ENCODE peak calls at places on chromosomes 1 and 21, in ten cellular contexts. Z is GM23338, A is hepatocyte, T is GM23248, C is MM.1S, H is PC-3, V is Karpas-422, P is OCI-LY7, Q is SK-N-SH, D is HCT116. M is an unnamed sample. For H3K9me2, the result is how much of the 10 kb centered on the place peaks cover.

GRCh38 chr1:212964102-212964501 is 13.8 kb downstream of the VASH2 start:
- DNase-seq in Z (no peak), A (no peak), T (no peak), C (no peak), H (no peak), V (no peak), P (no peak), Q (no peak), D (no peak), M (no peak)

GRCh38 chr1:155650231-155650757 is 38.3 kb downstream of the YY1AP1 start:
- DNase-seq in Z (no peak), A (no peak), T (no peak), C (no peak), H (no peak), V (no peak), P (no peak), Q (no peak), D (no peak), M (no peak)

GRCh38 chr1:3775498-3776230 is 3.1 kb downstream of the SMIM1 start:
- DNase-seq in Z (peak), A (peak), T (peak), C (peak), H (peak), V (peak), P (peak), Q (peak), D (peak), M (no peak)

GRCh38 chr21:36859744-36860501 is 106.5 kb downstream of the HLCS start:
- DNase-seq in Z (peak), A (peak), T (peak), C (peak), H (peak), V (peak), P (peak), Q (peak), D (no peak), M (peak)

GRCh38 chr1:177646757-177647730 is 322.8 kb downstream of the SEC16B start:
- DNase-seq in Z (peak), A (no peak), T (no peak), C (no peak), H (no peak), V (no peak), P (no peak), Q (no peak), D (no peak), M (no peak)

GRCh38 chr1:110677526-110677925 is 2.8 kb upstream of the KCNA3 start:
- DNase-seq in Z (no peak), A (no peak), T (no peak), C (no peak), H (no peak), V (no peak), P (no peak), Q (no peak), D (no peak), M (no peak)

GRCh38 chr1:205576011-205576410 is 55.8 kb downstream of the ELK4 start:
- DNase-seq in Z (no peak), A (no peak), T (no peak), C (no peak), H (no peak), V (no peak), P (no peak), Q (no peak), D (no peak), M (no peak)

GRCh38 chr21:44494418-44494817 is 39.1 kb downstream of the LRRC3 start:
- DNase-seq in Z (no peak), A (no peak), T (no peak), C (no peak), H (no peak), V (no peak), P (no peak), Q (no peak), D (no peak), M (no peak)

GRCh38 chr1:10161121-10161520 is 49.2 kb upstream of the KIF1B start:
- DNase-seq in Z (no peak), A (no peak), T (no peak), C (no peak), H (no peak), V (no peak), P (no peak), Q (no peak), D (no peak), M (no peak)

GRCh38 chr1:169509354-169509753 is 23.6 kb upstream of the SLC19A2 start:
- DNase-seq in Z (no peak), A (no peak), T (no peak), C (no peak), H (no peak), V (no peak), P (no peak), Q (no peak), D (no peak), M (no peak)

GRCh38 chr1:82139751-82140468 is 339.2 kb downstream of the ADGRL2 start:
- DNase-seq in Z (no peak), A (no peak), T (no peak), C (no peak), H (no peak), V (no peak), P (no peak), Q (no peak), D (no peak), M (no peak)

GRCh38 chr1:239247299-239247698 is 139.1 kb upstream of the CHRM3 start:
- DNase-seq in Z (no peak), A (no peak), T (no peak), C (no peak), H (peak), V (no peak), P (no peak), Q (no peak), D (no peak), M (no peak)

GRCh38 chr1:50666849-50667248 is 243.6 kb upstream of the DMRTA2 start:
- DNase-seq in Z (peak), A (no peak), T (no peak), C (no peak), H (no peak), V (no peak), P (no peak), Q (no peak), D (no peak), M (no peak)

GRCh38 chr1:16413191-16413590 is 24.0 kb downstream of the SPATA21 start:
- DNase-seq in Z (no peak), A (no peak), T (no peak), C (no peak), H (no peak), V (no peak), P (no peak), Q (no peak), D (no peak), M (no peak)

GRCh38 chr1:34868230-34869049 is 8.9 kb upstream of the SMIM12 start:
- DNase-seq in Z (no peak), A (no peak), T (no peak), C (no peak), H (no peak), V (no peak), P (no peak), Q (no peak), D (no peak), M (no peak)

GRCh38 chr1:163820190-163820589 is 498.4 kb downstream of the NUF2 start:
- DNase-seq in Z (no peak), A (no peak), T (no peak), C (no peak), H (no peak), V (no peak), P (no peak), Q (no peak), D (no peak), M (no peak)

GRCh38 chr1:54850737-54851136 is 36.3 kb downstream of the DHCR24 start:
- DNase-seq in Z (no peak), A (peak), T (peak), C (no peak), H (peak), V (no peak), P (no peak), Q (no peak), D (no peak), M (no peak)

GRCh38 chr21:28826569-28826968 is 166.1 kb downstream of the LTN1 start:
- DNase-seq in Z (no peak), A (no peak), T (no peak), C (no peak), H (no peak), V (no peak), P (no peak), Q (no peak), D (no peak), M (no peak)

GRCh38 chr1:205669341-205670142 is 10.8 kb downstream of the SLC45A3 start:
- DNase-seq in Z (no peak), A (no peak), T (peak), C (no peak), H (no peak), V (no peak), P (no peak), Q (peak), D (no peak), M (no peak)

GRCh38 chr1:62735491-62736171 is 47.4 kb upstream of the DOCK7 start:
- DNase-seq in Z (no peak), A (no peak), T (peak), C (no peak), H (peak), V (no peak), P (no peak), Q (no peak), D (no peak), M (no peak)

GRCh38 chr21:42843021-42843420 is 36.3 kb downstream of the WDR4 start:
- DNase-seq in Z (no peak), A (no peak), T (no peak), C (no peak), H (no peak), V (no peak), P (no peak), Q (no peak), D (no peak), M (no peak)

GRCh38 chr1:205294175-205294913 is 27.2 kb downstream of the NUAK2 start:
- DNase-seq in Z (peak), A (peak), T (peak), C (no peak), H (peak), V (no peak), P (no peak), Q (no peak), D (no peak), M (peak)

GRCh38 chr1:181423301-181423918 is 59.9 kb upstream of the CACNA1E start:
- DNase-seq in Z (peak), A (peak), T (peak), C (peak), H (peak), V (peak), P (peak), Q (peak), D (peak), M (peak)

GRCh38 chr1:242468749-242469148 is 55.7 kb downstream of the PLD5 start:
- DNase-seq in Z (no peak), A (peak), T (peak), C (no peak), H (peak), V (no peak), P (no peak), Q (no peak), D (no peak), M (no peak)

GRCh38 chr1:41754540-41754939 is 164.2 kb downstream of the HIVEP3 start:
- DNase-seq in Z (peak), A (no peak), T (no peak), C (no peak), H (no peak), V (peak), P (peak), Q (no peak), D (no peak), M (no peak)

GRCh38 chr1:94281361-94282142 is 44.2 kb upstream of the ARHGAP29 start:
- DNase-seq in Z (no peak), A (no peak), T (no peak), C (no peak), H (peak), V (no peak), P (no peak), Q (peak), D (peak), M (peak)

GRCh38 chr1:214989341-214989740 is 93.2 kb upstream of the KCNK2 start:
- DNase-seq in Z (no peak), A (no peak), T (peak), C (no peak), H (peak), V (no peak), P (no peak), Q (no peak), D (no peak), M (no peak)
- H3K9me2 ChIP-seq in Z (under half), A (under half), T (under half), C (under half), H (under half), V (under half), P (under half), Q (under half), D (under half), M (under half)

GRCh38 chr1:43453442-43454269 is at the start of gene HYI:
- DNase-seq in Z (peak), A (peak), T (peak), C (peak), H (peak), V (no peak), P (no peak), Q (peak), D (peak), M (peak)
- H2AFZ ChIP-seq in Z (no peak), A (peak), T (peak), C (peak), H (peak), V (no peak), P (no peak), Q (peak), D (no peak), M (peak)

GRCh38 chr1:214117780-214118179 is 130.0 kb downstream of the PROX1 start:
- DNase-seq in Z (no peak), A (no peak), T (no peak), C (no peak), H (no peak), V (no peak), P (no peak), Q (no peak), D (no peak), M (no peak)
- H3K9me2 ChIP-seq in Z (under half), A (under half), T (under half), C (under half), H (under half), V (under half), P (under half), Q (under half), D (under half), M (under half)

GRCh38 chr1:157472959-157473358 is 79.4 kb downstream of the FCRL5 start:
- DNase-seq in Z (no peak), A (no peak), T (no peak), C (no peak), H (no peak), V (no peak), P (no peak), Q (no peak), D (no peak), M (no peak)

GRCh38 chr1:157469715-157470114 is 82.6 kb downstream of the FCRL5 start:
- DNase-seq in Z (no peak), A (no peak), T (no peak), C (no peak), H (no peak), V (no peak), P (no peak), Q (no peak), D (no peak), M (no peak)

GRCh38 chr1:157472302-157472701 is 80.0 kb downstream of the FCRL5 start:
- DNase-seq in Z (no peak), A (no peak), T (no peak), C (no peak), H (no peak), V (no peak), P (peak), Q (no peak), D (no peak), M (no peak)

DNA sequence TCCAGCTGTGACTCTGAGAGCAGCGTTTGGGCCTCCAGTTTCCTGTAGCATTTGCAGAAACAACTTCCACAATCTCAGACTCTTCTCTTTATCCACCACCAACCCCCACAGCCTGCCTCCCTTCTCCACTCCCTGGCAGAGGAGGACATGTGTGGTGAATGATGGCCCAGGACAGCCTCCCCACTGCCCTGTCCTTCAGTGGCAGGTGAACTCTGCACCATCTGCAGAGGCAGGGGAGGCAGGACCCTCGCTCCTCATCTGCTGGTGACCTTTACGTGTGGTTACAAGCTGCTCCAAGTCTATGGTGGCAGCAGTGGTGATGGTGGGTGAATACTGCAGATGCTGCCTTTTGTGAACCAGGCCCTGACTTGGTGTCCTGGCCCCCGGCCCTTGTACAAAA is 82.0 kb downstream of the FCRL5 start:
- DNase-seq in Z (no peak), A (no peak), T (no peak), C (no peak), H (no peak), V (no peak), P (peak), Q (no peak), D (no peak), M (no peak)
- H2AFZ ChIP-seq in Z (peak), A (no peak), T (no peak), C (no peak), H (no peak), V (no peak), P (peak), Q (no peak), D (no peak), M (no peak)

DNA sequence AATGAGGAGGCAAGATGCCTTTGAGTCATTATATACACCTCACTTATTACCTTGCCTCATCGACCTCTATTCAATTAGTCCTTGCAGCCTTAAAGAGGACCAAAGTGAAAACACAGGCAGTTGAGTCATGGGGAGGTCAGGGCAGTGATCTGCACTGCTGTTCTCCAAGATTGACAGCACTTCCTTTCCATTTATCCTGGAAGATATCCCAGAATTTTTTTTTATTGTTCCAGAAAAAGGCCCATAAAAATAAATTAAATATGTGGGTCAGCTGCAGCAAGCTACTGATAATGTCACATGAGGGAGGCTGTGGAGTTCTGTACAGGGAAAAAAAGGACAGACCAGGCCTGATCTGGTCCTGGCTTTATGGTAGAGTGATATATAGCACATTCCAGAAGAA is 33.2 kb upstream of the CDC42BPA start:
- DNase-seq in Z (no peak), A (no peak), T (peak), C (no peak), H (peak), V (no peak), P (no peak), Q (peak), D (no peak), M (no peak)
- H3K9me2 ChIP-seq in Z (under half), A (under half), T (under half), C (under half), H (under half), V (under half), P (under half), Q (under half), D (under half), M (under half)

GRCh38 chr1:224544711-224545110 is 71.4 kb upstream of the CNIH3 start:
- DNase-seq in Z (no peak), A (no peak), T (peak), C (no peak), H (no peak), V (no peak), P (no peak), Q (peak), D (no peak), M (no peak)
- H2AFZ ChIP-seq in Z (no peak), A (no peak), T (peak), C (no peak), H (no peak), V (no peak), P (no peak), Q (no peak), D (no peak), M (no peak)

GRCh38 chr21:46092026-46092764 is 5.7 kb upstream of the COL6A2 start:
- DNase-seq in Z (no peak), A (peak), T (peak), C (no peak), H (no peak), V (no peak), P (no peak), Q (no peak), D (no peak), M (no peak)
- H3K9me2 ChIP-seq in Z (under half), A (under half), T (under half), C (under half), H (under half), V (under half), P (under half), Q (under half), D (under half), M (under half)

GRCh38 chr1:192578144-192578909 is 2.8 kb downstream of the RGS1 start:
- DNase-seq in Z (no peak), A (no peak), T (no peak), C (no peak), H (no peak), V (no peak), P (no peak), Q (no peak), D (no peak), M (no peak)

GRCh38 chr1:192581131-192581927 is 5.8 kb downstream of the RGS1 start:
- DNase-seq in Z (no peak), A (no peak), T (no peak), C (no peak), H (no peak), V (no peak), P (no peak), Q (no peak), D (no peak), M (no peak)

GRCh38 chr1:192580351-192580962 is 4.9 kb downstream of the RGS1 start:
- DNase-seq in Z (peak), A (peak), T (peak), C (peak), H (peak), V (peak), P (peak), Q (no peak), D (peak), M (no peak)

GRCh38 chr1:192577145-192578140 is 1.9 kb downstream of the RGS1 start:
- DNase-seq in Z (no peak), A (no peak), T (no peak), C (no peak), H (no peak), V (no peak), P (no peak), Q (no peak), D (no peak), M (no peak)

GRCh38 chr1:192579319-192579738 is 3.8 kb downstream of the RGS1 start:
- DNase-seq in Z (peak), A (no peak), T (peak), C (peak), H (no peak), V (no peak), P (no peak), Q (no peak), D (no peak), M (no peak)
- H2AFZ ChIP-seq in Z (peak), A (no peak), T (peak), C (no peak), H (no peak), V (no peak), P (no peak), Q (peak), D (no peak), M (no peak)

DNA sequence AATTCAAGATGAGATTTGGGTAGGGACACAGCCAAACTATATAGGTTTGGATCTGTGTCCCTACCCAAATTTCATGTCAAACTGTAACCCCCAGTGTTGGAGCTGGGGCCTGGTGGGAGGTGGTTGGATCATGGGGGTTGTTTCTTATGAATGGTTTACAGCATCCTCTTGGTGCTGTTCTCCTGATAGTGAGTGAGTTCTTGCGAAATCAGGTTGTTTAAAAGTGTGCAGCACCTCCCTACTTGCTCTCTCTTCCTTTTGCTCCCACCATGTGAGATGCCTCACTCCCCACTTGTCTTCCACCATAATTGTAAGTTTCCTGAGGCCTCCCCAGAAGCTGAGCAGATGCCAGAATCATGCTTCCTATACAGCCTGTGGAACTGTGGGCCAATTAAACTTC is 17.3 kb downstream of the ODF2L start:
- DNase-seq in Z (no peak), A (no peak), T (no peak), C (no peak), H (no peak), V (no peak), P (no peak), Q (no peak), D (no peak), M (no peak)
- H3K9me2 ChIP-seq in Z (under half), A (under half), T (under half), C (under half), H (under half), V (under half), P (under half), Q (under half), D (under half), M (under half)

M was measured in PC-9.